ENCODE peak calls at places on chromosomes 12 and 14, in nine cellular contexts. One of them, this sample, is unnamed. For H3K36me3, the result is how much of the 10 kb centered on the place peaks cover.

GRCh38 chr12:130214686-130215370 is 52.6 kb downstream of the FZD10 start:
- DNase-seq in Panc1: no peak
- DNase-seq in psoas muscle: no peak
- DNase-seq in GM23338: peak
- DNase-seq in heart left ventricle: no peak
- DNase-seq in kidney: no peak
- DNase-seq in cardiac muscle cell: no peak
- DNase-seq in neural progenitor cell: no peak
- DNase-seq in heart right ventricle: no peak
- DNase-seq in this sample: peak

GRCh38 chr14:69083181-69083580 is 69.7 kb downstream of the DCAF5 start:
- DNase-seq in neural progenitor cell: no peak
- DNase-seq in heart right ventricle: no peak
- DNase-seq in psoas muscle: no peak
- DNase-seq in cardiac muscle cell: no peak
- DNase-seq in GM23338: no peak
- DNase-seq in Panc1: no peak
- DNase-seq in kidney: no peak
- DNase-seq in heart left ventricle: no peak
- DNase-seq in this sample: no peak

GRCh38 chr12:69821441-69822204 is 3.4 kb upstream of the MYRFL start:
- DNase-seq in kidney: no peak
- DNase-seq in Panc1: peak
- DNase-seq in heart left ventricle: no peak
- DNase-seq in psoas muscle: no peak
- DNase-seq in heart right ventricle: no peak
- DNase-seq in neural progenitor cell: no peak
- DNase-seq in cardiac muscle cell: peak
- DNase-seq in GM23338: no peak
- DNase-seq in this sample: no peak

GRCh38 chr12:1917172-1918070 is 1.0 kb downstream of the CACNA2D4 start:
- DNase-seq in psoas muscle: no peak
- DNase-seq in heart right ventricle: no peak
- DNase-seq in neural progenitor cell: no peak
- DNase-seq in kidney: no peak
- DNase-seq in heart left ventricle: no peak
- DNase-seq in GM23338: no peak
- DNase-seq in cardiac muscle cell: no peak
- DNase-seq in Panc1: no peak
- DNase-seq in this sample: peak

GRCh38 chr14:103021817-103022668 is 35.3 kb downstream of the CDC42BPB start:
- DNase-seq in Panc1: no peak
- DNase-seq in GM23338: no peak
- DNase-seq in cardiac muscle cell: no peak
- DNase-seq in neural progenitor cell: no peak
- DNase-seq in psoas muscle: no peak
- DNase-seq in kidney: no peak
- DNase-seq in heart left ventricle: no peak
- DNase-seq in heart right ventricle: no peak
- DNase-seq in this sample: no peak

GRCh38 chr12:113515082-113515856 is 43.6 kb upstream of the LHX5 start:
- DNase-seq in GM23338: peak
- DNase-seq in heart left ventricle: no peak
- DNase-seq in kidney: no peak
- DNase-seq in Panc1: no peak
- DNase-seq in psoas muscle: no peak
- DNase-seq in cardiac muscle cell: no peak
- DNase-seq in heart right ventricle: no peak
- DNase-seq in neural progenitor cell: peak
- DNase-seq in this sample: peak

GRCh38 chr12:50032516-50033316 is 7.4 kb upstream of the RACGAP1 start:
- DNase-seq in psoas muscle: no peak
- DNase-seq in heart left ventricle: no peak
- DNase-seq in GM23338: peak
- DNase-seq in neural progenitor cell: peak
- DNase-seq in kidney: no peak
- DNase-seq in Panc1: no peak
- DNase-seq in heart right ventricle: no peak
- DNase-seq in cardiac muscle cell: no peak
- DNase-seq in this sample: peak

GRCh38 chr12:25458047-25458552 is 95.0 kb downstream of the LMNTD1 start:
- DNase-seq in kidney: no peak
- DNase-seq in neural progenitor cell: no peak
- DNase-seq in GM23338: no peak
- DNase-seq in Panc1: peak
- DNase-seq in heart left ventricle: no peak
- DNase-seq in cardiac muscle cell: peak
- DNase-seq in psoas muscle: no peak
- DNase-seq in heart right ventricle: no peak
- DNase-seq in this sample: no peak

GRCh38 chr12:107436376-107436775 is 249.2 kb upstream of the PWP1 start:
- DNase-seq in cardiac muscle cell: peak
- DNase-seq in Panc1: no peak
- DNase-seq in kidney: no peak
- DNase-seq in neural progenitor cell: peak
- DNase-seq in heart left ventricle: no peak
- DNase-seq in psoas muscle: no peak
- DNase-seq in heart right ventricle: no peak
- DNase-seq in GM23338: peak
- DNase-seq in this sample: peak

GRCh38 chr12:50606675-50607379 is 102.0 kb downstream of the DIP2B start:
- DNase-seq in GM23338: no peak
- DNase-seq in cardiac muscle cell: no peak
- DNase-seq in neural progenitor cell: no peak
- DNase-seq in psoas muscle: no peak
- DNase-seq in heart left ventricle: no peak
- DNase-seq in heart right ventricle: no peak
- DNase-seq in Panc1: no peak
- DNase-seq in kidney: no peak
- DNase-seq in this sample: no peak

GRCh38 chr12:3381059-3382047 is 109.7 kb upstream of the PRMT8 start:
- DNase-seq in GM23338: no peak
- DNase-seq in heart left ventricle: no peak
- DNase-seq in psoas muscle: no peak
- DNase-seq in Panc1: no peak
- DNase-seq in cardiac muscle cell: peak
- DNase-seq in kidney: no peak
- DNase-seq in heart right ventricle: peak
- DNase-seq in neural progenitor cell: no peak
- DNase-seq in this sample: no peak

GRCh38 chr12:13851828-13852227 is 129.6 kb downstream of the GRIN2B start:
- DNase-seq in psoas muscle: no peak
- DNase-seq in heart right ventricle: no peak
- DNase-seq in kidney: no peak
- DNase-seq in heart left ventricle: no peak
- DNase-seq in GM23338: peak
- DNase-seq in neural progenitor cell: peak
- DNase-seq in cardiac muscle cell: no peak
- DNase-seq in Panc1: no peak
- DNase-seq in this sample: peak

GRCh38 chr12:5889381-5890047 is 55.5 kb downstream of the ANO2 start:
- DNase-seq in heart right ventricle: no peak
- DNase-seq in heart left ventricle: no peak
- DNase-seq in kidney: no peak
- DNase-seq in neural progenitor cell: no peak
- DNase-seq in psoas muscle: no peak
- DNase-seq in Panc1: no peak
- DNase-seq in GM23338: peak
- DNase-seq in cardiac muscle cell: no peak
- DNase-seq in this sample: peak

GRCh38 chr12:107079172-107080011 is 14.0 kb downstream of the CRY1 start:
- DNase-seq in cardiac muscle cell: peak
- DNase-seq in kidney: no peak
- DNase-seq in heart right ventricle: no peak
- DNase-seq in Panc1: no peak
- DNase-seq in psoas muscle: no peak
- DNase-seq in GM23338: peak
- DNase-seq in heart left ventricle: no peak
- DNase-seq in neural progenitor cell: no peak
- DNase-seq in this sample: no peak

GRCh38 chr14:74392616-74393570 is 33.1 kb downstream of the SYNDIG1L start:
- DNase-seq in heart left ventricle: no peak
- DNase-seq in kidney: no peak
- DNase-seq in heart right ventricle: no peak
- DNase-seq in cardiac muscle cell: no peak
- DNase-seq in neural progenitor cell: no peak
- DNase-seq in Panc1: no peak
- DNase-seq in GM23338: no peak
- DNase-seq in psoas muscle: no peak
- DNase-seq in this sample: peak

GRCh38 chr14:91061309-91061887 is 957 bp upstream of the RPS6KA5 start:
- DNase-seq in Panc1: no peak
- DNase-seq in heart right ventricle: no peak
- DNase-seq in psoas muscle: no peak
- DNase-seq in heart left ventricle: no peak
- DNase-seq in cardiac muscle cell: no peak
- DNase-seq in GM23338: no peak
- DNase-seq in neural progenitor cell: no peak
- DNase-seq in kidney: no peak
- DNase-seq in this sample: no peak

GRCh38 chr14:91060472-91061308 is at the start of gene RPS6KA5:
- DNase-seq in neural progenitor cell: peak
- DNase-seq in GM23338: peak
- DNase-seq in Panc1: peak
- DNase-seq in psoas muscle: peak
- DNase-seq in heart right ventricle: peak
- DNase-seq in kidney: peak
- DNase-seq in cardiac muscle cell: peak
- DNase-seq in heart left ventricle: peak
- DNase-seq in this sample: peak

GRCh38 chr14:91062600-91062999 is 2.2 kb upstream of the RPS6KA5 start:
- DNase-seq in psoas muscle: no peak
- DNase-seq in Panc1: no peak
- DNase-seq in heart left ventricle: no peak
- DNase-seq in heart right ventricle: no peak
- DNase-seq in kidney: no peak
- DNase-seq in cardiac muscle cell: no peak
- DNase-seq in GM23338: no peak
- DNase-seq in neural progenitor cell: no peak
- DNase-seq in this sample: no peak

GRCh38 chr14:91058017-91058675 is 2.3 kb downstream of the RPS6KA5 start:
- DNase-seq in neural progenitor cell: no peak
- DNase-seq in cardiac muscle cell: no peak
- DNase-seq in kidney: no peak
- DNase-seq in heart left ventricle: no peak
- DNase-seq in heart right ventricle: no peak
- DNase-seq in psoas muscle: no peak
- DNase-seq in Panc1: no peak
- DNase-seq in GM23338: no peak
- DNase-seq in this sample: no peak

GRCh38 chr14:91059576-91060471 is 617 bp downstream of the RPS6KA5 start:
- DNase-seq in neural progenitor cell: peak
- DNase-seq in heart right ventricle: no peak
- DNase-seq in cardiac muscle cell: peak
- DNase-seq in kidney: peak
- DNase-seq in psoas muscle: peak
- DNase-seq in heart left ventricle: peak
- DNase-seq in GM23338: peak
- DNase-seq in Panc1: no peak
- DNase-seq in this sample: peak
- TF ChIP-seq CTCF in neural progenitor cell: peak
- TF ChIP-seq CTCF in heart right ventricle: peak
- TF ChIP-seq CTCF in cardiac muscle cell: peak
- TF ChIP-seq CTCF in kidney: peak
- TF ChIP-seq CTCF in psoas muscle: peak
- TF ChIP-seq CTCF in heart left ventricle: no peak
- TF ChIP-seq CTCF in GM23338: peak
- TF ChIP-seq CTCF in Panc1: peak
- TF ChIP-seq CTCF in this sample: peak

DNA sequence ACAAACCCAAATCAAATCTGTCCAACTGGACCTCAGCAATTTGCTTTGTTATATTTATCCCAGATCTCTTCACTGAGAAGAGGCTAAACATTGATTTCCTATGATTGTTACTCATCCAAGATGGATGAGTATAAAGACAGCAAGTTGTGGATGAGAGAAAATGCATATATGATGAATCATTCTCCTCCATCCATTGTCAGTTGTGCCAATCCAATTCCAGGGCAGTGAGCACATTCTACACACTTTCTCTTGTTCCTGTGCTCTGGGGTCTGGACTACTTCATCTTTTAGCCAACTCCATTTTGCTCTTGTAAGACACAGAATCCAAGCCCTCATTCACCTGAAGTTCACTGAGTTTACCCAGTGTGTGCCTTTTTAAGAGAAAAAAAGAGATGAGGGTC is 105.7 kb downstream of the GCH1 start:
- DNase-seq in neural progenitor cell: no peak
- DNase-seq in psoas muscle: no peak
- DNase-seq in heart left ventricle: no peak
- DNase-seq in Panc1: no peak
- DNase-seq in cardiac muscle cell: peak
- DNase-seq in heart right ventricle: no peak
- DNase-seq in kidney: no peak
- DNase-seq in GM23338: no peak
- DNase-seq in this sample: no peak
- H3K36me3 ChIP-seq in neural progenitor cell: under half
- H3K36me3 ChIP-seq in psoas muscle: under half
- H3K36me3 ChIP-seq in heart left ventricle: under half
- H3K36me3 ChIP-seq in Panc1: under half
- H3K36me3 ChIP-seq in cardiac muscle cell: under half
- H3K36me3 ChIP-seq in heart right ventricle: under half
- H3K36me3 ChIP-seq in kidney: under half
- H3K36me3 ChIP-seq in GM23338: under half
- H3K36me3 ChIP-seq in this sample: under half

DNA sequence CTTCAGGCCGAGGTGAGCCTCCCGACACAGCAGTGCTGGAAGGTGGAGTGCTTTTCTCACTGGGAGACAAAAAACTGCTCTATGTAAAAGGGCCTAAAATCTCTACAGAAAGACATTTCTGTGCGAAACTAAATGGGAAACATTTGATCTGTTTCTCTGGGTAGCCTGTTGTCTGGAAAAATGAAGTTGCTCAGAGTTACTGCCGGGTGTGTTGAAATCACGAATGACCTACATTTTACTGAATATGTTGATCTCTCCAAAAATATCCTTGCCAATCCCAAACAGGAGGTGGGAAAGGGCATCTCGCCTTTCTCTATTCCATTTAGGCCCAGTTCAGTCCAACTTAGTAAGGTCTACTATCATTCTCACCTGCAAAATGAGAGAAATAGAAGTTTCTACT is 54.7 kb downstream of the RAB35 start:
- DNase-seq in neural progenitor cell: no peak
- DNase-seq in kidney: no peak
- DNase-seq in GM23338: no peak
- DNase-seq in psoas muscle: no peak
- DNase-seq in heart left ventricle: no peak
- DNase-seq in cardiac muscle cell: no peak
- DNase-seq in heart right ventricle: no peak
- DNase-seq in Panc1: no peak
- DNase-seq in this sample: no peak
- H3K4me3 ChIP-seq in neural progenitor cell: no peak
- H3K4me3 ChIP-seq in kidney: no peak
- H3K4me3 ChIP-seq in GM23338: no peak
- H3K4me3 ChIP-seq in psoas muscle: no peak
- H3K4me3 ChIP-seq in heart left ventricle: no peak
- H3K4me3 ChIP-seq in cardiac muscle cell: no peak
- H3K4me3 ChIP-seq in heart right ventricle: no peak
- H3K4me3 ChIP-seq in Panc1: no peak
- H3K4me3 ChIP-seq in this sample: no peak

DNA sequence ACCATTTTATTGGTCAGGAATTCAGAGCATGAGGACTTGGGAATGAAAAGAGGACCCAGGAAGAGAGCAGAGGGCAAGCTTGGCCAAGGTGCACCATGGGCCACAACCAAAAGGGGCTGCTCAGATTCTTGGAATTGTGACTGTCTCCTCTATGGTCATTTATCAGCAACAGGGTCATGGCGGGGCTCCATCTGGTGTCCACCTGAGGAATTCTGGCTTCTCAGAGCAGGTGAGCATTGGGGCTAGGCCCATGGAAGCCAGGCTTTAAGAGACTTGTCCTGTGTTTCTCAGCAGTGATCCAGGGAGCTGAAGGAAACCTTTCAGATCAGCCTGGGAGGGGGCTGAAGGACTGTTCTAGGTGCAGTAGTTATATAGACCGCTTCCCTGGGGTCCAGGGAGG is 2.6 kb upstream of the RIN3 start:
- DNase-seq in cardiac muscle cell: no peak
- DNase-seq in heart right ventricle: no peak
- DNase-seq in Panc1: no peak
- DNase-seq in GM23338: peak
- DNase-seq in psoas muscle: no peak
- DNase-seq in neural progenitor cell: peak
- DNase-seq in heart left ventricle: no peak
- DNase-seq in kidney: no peak
- DNase-seq in this sample: peak
- TF ChIP-seq CTCF in cardiac muscle cell: no peak
- TF ChIP-seq CTCF in heart right ventricle: no peak
- TF ChIP-seq CTCF in Panc1: no peak
- TF ChIP-seq CTCF in GM23338: peak
- TF ChIP-seq CTCF in psoas muscle: no peak
- TF ChIP-seq CTCF in neural progenitor cell: peak
- TF ChIP-seq CTCF in heart left ventricle: no peak
- TF ChIP-seq CTCF in kidney: no peak
- TF ChIP-seq CTCF in this sample: peak